ENCODE peak calls at places on chromosome 18, in nine cellular contexts. M is tibial nerve; W is A549; D is fibroblast of pulmonary artery; Y is choroid plexus epithelial cell; E is keratinocyte; H is CD8-positive, alpha-beta T cell; R is neural progenitor cell; V is epithelial cell of esophagus. I is an unnamed sample.

GRCh38 chr18:179499-179898 is 21.1 kb downstream of the USP14 start:
- DNase-seq in M (no peak), W (no peak), D (no peak), Y (no peak), E (no peak), H (no peak), R (no peak), V (no peak), I (no peak)

GRCh38 chr18:10401930-10402329 is 52.5 kb upstream of the APCDD1 start:
- DNase-seq in M (no peak), W (no peak), D (no peak), Y (no peak), E (no peak), H (no peak), R (peak), V (no peak), I (no peak)

GRCh38 chr18:24685232-24685959 is 225.0 kb downstream of the HRH4 start:
- DNase-seq in M (no peak), W (no peak), D (no peak), Y (no peak), E (no peak), H (no peak), R (no peak), V (no peak), I (no peak)

GRCh38 chr18:79458131-79458838 is 62.6 kb downstream of the NFATC1 start:
- DNase-seq in M (peak), W (peak), D (peak), Y (peak), E (peak), H (no peak), R (no peak), V (peak), I (peak)

GRCh38 chr18:7155092-7155491 is 37.5 kb upstream of the LAMA1 start:
- DNase-seq in M (no peak), W (no peak), D (no peak), Y (no peak), E (no peak), H (no peak), R (no peak), V (no peak), I (no peak)

GRCh38 chr18:9380571-9381390 is 46.2 kb downstream of the TWSG1 start:
- DNase-seq in M (no peak), W (no peak), D (peak), Y (peak), E (no peak), H (no peak), R (peak), V (no peak), I (peak)

GRCh38 chr18:13319629-13320028 is 101.1 kb downstream of the LDLRAD4 start:
- DNase-seq in M (no peak), W (no peak), D (no peak), Y (no peak), E (no peak), H (no peak), R (no peak), V (no peak), I (no peak)

GRCh38 chr18:1665064-1665463 is 760.4 kb downstream of the ADCYAP1 start:
- DNase-seq in M (no peak), W (no peak), D (no peak), Y (no peak), E (no peak), H (no peak), R (no peak), V (peak), I (no peak)

GRCh38 chr18:77478619-77479018 is 229.0 kb downstream of the GALR1 start:
- DNase-seq in M (peak), W (no peak), D (peak), Y (peak), E (no peak), H (no peak), R (no peak), V (no peak), I (no peak)

GRCh38 chr18:9319333-9319732 is 15.2 kb upstream of the TWSG1 start:
- DNase-seq in M (no peak), W (no peak), D (peak), Y (no peak), E (no peak), H (no peak), R (no peak), V (no peak), I (peak)

GRCh38 chr18:76875390-76876330 is 53.3 kb downstream of the ZNF236 start:
- DNase-seq in M (no peak), W (peak), D (peak), Y (peak), E (peak), H (peak), R (peak), V (peak), I (peak)

GRCh38 chr18:77495079-77495478 is 245.4 kb downstream of the GALR1 start:
- DNase-seq in M (no peak), W (no peak), D (no peak), Y (no peak), E (no peak), H (no peak), R (no peak), V (no peak), I (no peak)

GRCh38 chr18:45467307-45467706 is 148.0 kb upstream of the SLC14A2 start:
- DNase-seq in M (no peak), W (no peak), D (no peak), Y (no peak), E (no peak), H (no peak), R (no peak), V (no peak), I (no peak)
- H3K4me3 ChIP-seq in M (no peak), W (no peak), D (no peak), Y (no peak), E (no peak), H (no peak), R (no peak), V (no peak), I (no peak)

GRCh38 chr18:50590625-50591024 is 30.7 kb downstream of the MAPK4 start:
- DNase-seq in M (no peak), W (no peak), D (no peak), Y (no peak), E (no peak), H (no peak), R (no peak), V (no peak), I (no peak)

GRCh38 chr18:50582500-50582899 is 22.6 kb downstream of the MAPK4 start:
- DNase-seq in M (no peak), W (no peak), D (no peak), Y (no peak), E (no peak), H (no peak), R (no peak), V (no peak), I (no peak)

GRCh38 chr18:50581517-50581916 is 21.6 kb downstream of the MAPK4 start:
- DNase-seq in M (no peak), W (no peak), D (no peak), Y (no peak), E (no peak), H (no peak), R (no peak), V (no peak), I (no peak)

GRCh38 chr18:50586710-50587109 is 26.8 kb downstream of the MAPK4 start:
- DNase-seq in M (no peak), W (no peak), D (no peak), Y (peak), E (no peak), H (no peak), R (no peak), V (no peak), I (no peak)
- TF ChIP-seq CTCF in M (no peak), W (no peak), D (peak), Y (no peak), E (no peak), H (no peak), R (peak), V (no peak), I (no peak)

DNA sequence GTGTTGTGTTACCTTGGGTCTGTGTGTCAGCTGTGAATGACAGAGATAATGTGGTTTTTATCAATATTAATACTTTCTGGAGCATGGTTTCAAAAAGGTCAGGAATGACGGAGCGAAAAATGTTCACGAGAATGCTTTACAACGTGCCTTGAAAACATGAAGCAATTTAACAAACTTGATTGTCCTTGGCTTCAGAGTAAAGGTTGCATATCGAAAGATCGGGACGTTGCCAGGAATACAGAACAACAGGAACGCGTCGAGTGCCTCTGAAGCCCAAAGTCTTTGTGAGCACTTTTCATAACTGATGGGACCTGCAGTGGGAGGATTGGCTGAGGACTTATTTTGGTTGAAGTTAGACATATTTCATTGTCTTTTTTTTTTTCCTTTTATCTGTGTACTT is 206.1 kb downstream of the ZNF407 start:
- DNase-seq in M (no peak), W (no peak), D (peak), Y (no peak), E (no peak), H (no peak), R (no peak), V (no peak), I (no peak)
- H3K4me3 ChIP-seq in M (no peak), W (no peak), D (no peak), Y (no peak), E (no peak), H (no peak), R (no peak), V (no peak), I (no peak)

GRCh38 chr18:48955528-48956261 is 4.9 kb upstream of the SMAD7 start:
- DNase-seq in M (no peak), W (no peak), D (peak), Y (peak), E (no peak), H (no peak), R (peak), V (peak), I (peak)
- TF ChIP-seq CTCF in M (no peak), W (no peak), D (no peak), Y (peak), E (peak), H (no peak), R (no peak), V (no peak), I (peak)

GRCh38 chr18:67639872-67640271 is 123.4 kb upstream of the DSEL start:
- DNase-seq in M (no peak), W (no peak), D (no peak), Y (no peak), E (no peak), H (no peak), R (no peak), V (no peak), I (no peak)

GRCh38 chr18:67636597-67637385 is 120.3 kb upstream of the DSEL start:
- DNase-seq in M (no peak), W (no peak), D (no peak), Y (no peak), E (no peak), H (no peak), R (no peak), V (no peak), I (no peak)

GRCh38 chr18:67633939-67634338 is 117.4 kb upstream of the DSEL start:
- DNase-seq in M (no peak), W (no peak), D (no peak), Y (no peak), E (no peak), H (no peak), R (no peak), V (no peak), I (no peak)

DNA sequence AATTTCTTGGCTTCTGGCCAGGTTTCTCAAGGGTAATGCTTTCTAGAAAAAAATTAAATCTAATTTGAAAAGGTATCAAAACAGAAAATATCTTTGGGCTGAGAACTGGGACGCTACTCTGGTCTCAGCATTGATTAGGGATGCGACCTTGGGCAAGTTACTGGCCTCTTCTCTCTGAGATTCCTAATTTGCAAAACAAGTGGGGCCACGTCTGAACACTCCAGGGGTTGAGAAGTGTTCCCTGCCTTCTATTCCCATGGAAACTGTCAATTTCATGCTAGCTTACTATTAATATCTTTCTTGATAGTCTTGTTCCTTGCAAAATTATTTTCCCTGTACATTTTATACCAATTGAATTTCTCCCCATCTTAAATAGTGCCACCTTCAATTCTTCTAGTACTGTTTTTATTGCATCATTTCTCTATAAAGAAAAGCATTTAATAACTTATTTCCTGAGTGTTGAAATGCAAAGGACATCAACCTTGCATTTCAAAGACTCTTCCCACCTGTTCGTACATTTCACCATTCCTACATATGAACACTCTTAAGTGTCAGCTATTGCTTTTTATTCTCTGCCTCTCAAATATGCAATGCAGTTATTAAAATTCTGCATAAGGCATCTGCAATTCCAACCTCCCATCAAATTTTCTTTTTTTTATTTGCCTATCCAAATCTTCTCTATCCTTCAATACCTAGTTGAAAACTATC is 118.3 kb upstream of the DSEL start:
- DNase-seq in M (no peak), W (no peak), D (no peak), Y (no peak), E (no peak), H (no peak), R (no peak), V (no peak), I (no peak)
- H3K4me3 ChIP-seq in M (no peak), W (no peak), D (no peak), Y (no peak), E (no peak), H (no peak), R (no peak), V (no peak), I (no peak)

GRCh38 chr18:39489426-39489825 is 1923.8 kb upstream of the CELF4 start:
- DNase-seq in M (no peak), W (no peak), D (peak), Y (peak), E (no peak), H (no peak), R (no peak), V (no peak), I (no peak)

GRCh38 chr18:39481281-39481680 is 1915.7 kb upstream of the CELF4 start:
- DNase-seq in M (no peak), W (no peak), D (no peak), Y (no peak), E (no peak), H (no peak), R (no peak), V (no peak), I (no peak)

GRCh38 chr18:39485696-39486095 is 1920.1 kb upstream of the CELF4 start:
- DNase-seq in M (no peak), W (no peak), D (no peak), Y (peak), E (peak), H (no peak), R (no peak), V (no peak), I (no peak)

GRCh38 chr18:39487932-39488331 is 1922.3 kb upstream of the CELF4 start:
- DNase-seq in M (no peak), W (no peak), D (no peak), Y (no peak), E (no peak), H (no peak), R (no peak), V (no peak), I (no peak)

DNA sequence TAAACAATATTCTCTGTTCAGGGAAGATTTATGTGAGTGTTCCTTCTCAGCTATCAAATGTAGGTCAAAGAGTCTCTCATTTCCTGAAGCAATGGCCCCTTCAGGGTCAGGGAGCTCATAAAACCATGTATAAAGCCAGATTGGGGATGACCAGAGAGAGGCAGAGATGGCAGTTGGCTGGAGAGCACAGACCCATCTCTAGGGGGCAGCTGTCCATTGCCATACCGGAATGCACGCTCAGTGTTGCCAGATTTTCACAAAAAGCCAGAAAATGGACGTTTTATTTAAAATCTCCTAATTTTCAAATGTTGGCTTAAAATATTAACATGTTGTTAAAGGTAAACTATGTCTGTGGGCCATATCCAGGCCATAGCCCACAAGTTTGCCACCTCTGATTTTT is 1920.7 kb upstream of the CELF4 start:
- DNase-seq in M (no peak), W (no peak), D (no peak), Y (no peak), E (no peak), H (no peak), R (peak), V (no peak), I (no peak)
- TF ChIP-seq CTCF in M (no peak), W (no peak), D (peak), Y (peak), E (peak), H (no peak), R (peak), V (no peak), I (no peak)

GRCh38 chr18:39748727-39749126 is 2183.1 kb upstream of the CELF4 start:
- DNase-seq in M (no peak), W (no peak), D (no peak), Y (no peak), E (no peak), H (no peak), R (no peak), V (no peak), I (no peak)

GRCh38 chr18:39746201-39746600 is 2180.6 kb upstream of the CELF4 start:
- DNase-seq in M (no peak), W (no peak), D (no peak), Y (peak), E (no peak), H (no peak), R (no peak), V (no peak), I (no peak)

GRCh38 chr18:39737869-39738268 is 2172.3 kb upstream of the CELF4 start:
- DNase-seq in M (no peak), W (no peak), D (no peak), Y (no peak), E (no peak), H (no peak), R (no peak), V (no peak), I (no peak)

GRCh38 chr18:39742015-39742466 is 2176.4 kb upstream of the CELF4 start:
- DNase-seq in M (no peak), W (no peak), D (no peak), Y (no peak), E (no peak), H (no peak), R (no peak), V (peak), I (no peak)

GRCh38 chr18:39743463-39743862 is 2177.9 kb upstream of the CELF4 start:
- DNase-seq in M (no peak), W (no peak), D (no peak), Y (no peak), E (no peak), H (no peak), R (no peak), V (no peak), I (no peak)
- H3K4me3 ChIP-seq in M (no peak), W (no peak), D (no peak), Y (no peak), E (no peak), H (no peak), R (no peak), V (no peak), I (no peak)

GRCh38 chr18:58787750-58788149 is 76.9 kb upstream of the ZNF532 start:
- DNase-seq in M (no peak), W (no peak), D (no peak), Y (no peak), E (no peak), H (no peak), R (no peak), V (no peak), I (peak)

GRCh38 chr18:58784601-58785137 is 80.0 kb upstream of the ZNF532 start:
- DNase-seq in M (no peak), W (peak), D (peak), Y (no peak), E (no peak), H (no peak), R (peak), V (peak), I (no peak)

GRCh38 chr18:58788470-58788869 is 76.2 kb upstream of the ZNF532 start:
- DNase-seq in M (no peak), W (no peak), D (no peak), Y (no peak), E (no peak), H (no peak), R (no peak), V (peak), I (peak)

GRCh38 chr18:58785870-58786269 is 78.8 kb upstream of the ZNF532 start:
- DNase-seq in M (no peak), W (no peak), D (no peak), Y (no peak), E (no peak), H (no peak), R (no peak), V (peak), I (no peak)

GRCh38 chr18:58785171-58785805 is 79.4 kb upstream of the ZNF532 start:
- DNase-seq in M (no peak), W (peak), D (peak), Y (peak), E (peak), H (no peak), R (no peak), V (peak), I (peak)
- TF ChIP-seq CTCF in M (no peak), W (no peak), D (peak), Y (peak), E (peak), H (no peak), R (no peak), V (peak), I (peak)

DNA sequence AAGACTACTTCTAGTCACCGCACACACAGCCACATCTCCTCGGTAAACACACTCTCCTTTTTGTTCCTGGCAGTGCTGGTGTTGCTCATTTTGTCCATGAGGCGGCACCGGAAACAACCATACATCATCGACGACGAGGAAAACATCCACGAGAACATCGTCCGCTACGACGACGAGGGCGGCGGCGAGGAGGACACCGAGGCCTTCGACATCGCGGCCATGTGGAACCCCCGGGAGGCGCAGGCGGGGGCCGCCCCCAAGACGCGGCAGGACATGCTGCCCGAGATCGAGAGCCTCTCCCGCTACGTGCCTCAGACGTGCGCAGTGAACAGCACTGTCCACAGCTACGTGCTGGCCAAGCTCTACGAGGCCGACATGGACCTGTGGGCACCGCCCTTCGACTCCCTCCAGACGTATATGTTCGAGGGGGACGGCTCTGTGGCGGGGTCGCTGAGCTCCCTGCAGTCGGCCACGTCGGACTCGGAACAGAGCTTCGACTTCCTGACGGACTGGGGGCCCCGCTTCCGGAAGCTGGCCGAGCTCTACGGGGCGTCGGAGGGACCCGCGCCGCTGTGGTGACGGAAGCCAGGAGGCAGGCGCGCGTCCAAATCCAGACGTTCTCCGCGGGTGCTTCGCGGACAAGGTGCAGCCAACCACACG is 221.0 kb downstream of the CDH20 start:
- DNase-seq in M (no peak), W (no peak), D (no peak), Y (no peak), E (no peak), H (peak), R (no peak), V (no peak), I (no peak)
- H3K4me3 ChIP-seq in M (no peak), W (no peak), D (no peak), Y (no peak), E (no peak), H (peak), R (no peak), V (peak), I (no peak)

I was measured in AG10803.